ENCODE peak calls at places on chromosome 7, in five cellular contexts. R, L, H, E and F are unnamed samples. For H3K36me3, the result is how much of the 10 kb centered on the place peaks cover.

GRCh38 chr7:93028610-93029009 is 89.2 kb downstream of the SAMD9 start:
- DNase-seq in H (no peak), E (no peak), L (no peak), R (no peak), F (no peak)

GRCh38 chr7:17207220-17207619 is 91.2 kb upstream of the AHR start:
- DNase-seq in L (no peak), R (no peak), E (no peak), H (no peak), F (no peak)

GRCh38 chr7:26567263-26567662 is 275.6 kb downstream of the SNX10 start:
- DNase-seq in L (peak), E (no peak), H (no peak), R (no peak), F (no peak)

GRCh38 chr7:2220954-2221353 is 11.8 kb downstream of the MAD1L1 start:
- DNase-seq in E (no peak), L (no peak), H (no peak), R (no peak), F (no peak)

GRCh38 chr7:46752881-46753366 is 829.0 kb downstream of the TNS3 start:
- DNase-seq in H (peak), E (no peak), R (no peak), L (no peak), F (no peak)

GRCh38 chr7:7294914-7295313 is 112.6 kb downstream of the C1GALT1 start:
- DNase-seq in L (no peak), H (no peak), E (no peak), R (no peak), F (no peak)

GRCh38 chr7:98420966-98421612 is 20.2 kb upstream of the BAIAP2L1 start:
- DNase-seq in L (peak), R (peak), H (peak), E (peak), F (peak)

GRCh38 chr7:47303695-47304453 is 278.0 kb downstream of the TNS3 start:
- DNase-seq in E (no peak), H (no peak), R (no peak), L (no peak), F (no peak)

GRCh38 chr7:47435889-47436312 is 146.0 kb downstream of the TNS3 start:
- DNase-seq in E (peak), R (no peak), H (no peak), L (peak), F (peak)

GRCh38 chr7:80942261-80943041 is 23.6 kb upstream of the SEMA3C start:
- DNase-seq in R (no peak), E (peak), H (peak), L (peak), F (peak)

GRCh38 chr7:31788891-31789680 is 102.1 kb downstream of the PPP1R17 start:
- DNase-seq in L (no peak), H (no peak), E (no peak), R (no peak), F (no peak)

GRCh38 chr7:12570148-12570528 is 382 bp upstream of the SCIN start:
- DNase-seq in L (no peak), R (peak), E (no peak), H (peak), F (peak)

GRCh38 chr7:386385-386784 is 96.4 kb downstream of the FOXL3 start:
- DNase-seq in L (no peak), E (no peak), R (no peak), H (no peak), F (no peak)

GRCh38 chr7:88217675-88218427 is 2.0 kb downstream of the SRI start:
- DNase-seq in R (no peak), E (no peak), H (no peak), L (no peak), F (no peak)

GRCh38 chr7:127927339-127927679 is 103.9 kb downstream of the LRRC4 start:
- DNase-seq in R (no peak), E (no peak), H (no peak), L (no peak), F (no peak)

GRCh38 chr7:17772581-17773288 is 167.6 kb downstream of the SNX13 start:
- DNase-seq in R (no peak), H (no peak), E (no peak), L (peak), F (no peak)

GRCh38 chr7:147547252-147547897 is 1043.2 kb upstream of the C7orf33 start:
- DNase-seq in E (no peak), H (no peak), L (peak), R (no peak), F (no peak)

GRCh38 chr7:122633472-122633871 is 65.4 kb downstream of the RNF133 start:
- DNase-seq in H (no peak), L (no peak), R (no peak), E (no peak), F (no peak)
- H3K36me3 ChIP-seq in H (under half), L (under half), R (under half), E (under half), F (under half)

DNA sequence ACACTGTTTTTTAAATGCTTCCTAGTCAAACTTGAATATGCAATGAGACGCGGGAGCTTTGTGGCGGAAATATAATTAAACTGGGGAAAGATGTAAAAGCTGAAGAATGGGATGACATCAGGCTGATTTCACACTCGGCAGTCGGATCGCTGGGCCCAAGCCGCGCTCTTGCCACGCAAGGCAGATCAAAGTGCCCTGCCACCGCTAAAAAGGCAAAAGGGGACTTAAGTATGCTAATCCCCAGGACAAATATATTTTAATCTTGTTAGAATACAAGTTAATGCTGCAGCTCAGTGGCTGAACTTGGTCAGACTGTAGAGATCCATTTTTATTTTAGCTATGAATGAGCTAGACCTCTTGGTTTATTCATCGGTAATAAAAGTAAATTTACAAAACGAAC is 13.8 kb downstream of the EN2 start:
- DNase-seq in L (no peak), H (no peak), R (no peak), E (no peak), F (no peak)
- H3K4me3 ChIP-seq in L (no peak), H (no peak), R (no peak), E (no peak), F (no peak)

GRCh38 chr7:120718361-120718760 is 139.6 kb downstream of the TSPAN12 start:
- DNase-seq in L (no peak), H (no peak), E (no peak), R (no peak), F (no peak)

GRCh38 chr7:120725376-120726039 is 132.4 kb downstream of the TSPAN12 start:
- DNase-seq in L (peak), H (no peak), E (no peak), R (no peak), F (no peak)

GRCh38 chr7:120724448-120724847 is 133.5 kb downstream of the TSPAN12 start:
- DNase-seq in H (no peak), L (peak), E (no peak), R (no peak), F (no peak)

GRCh38 chr7:120729300-120729699 is 128.6 kb downstream of the TSPAN12 start:
- DNase-seq in E (no peak), H (no peak), L (no peak), R (no peak), F (no peak)

DNA sequence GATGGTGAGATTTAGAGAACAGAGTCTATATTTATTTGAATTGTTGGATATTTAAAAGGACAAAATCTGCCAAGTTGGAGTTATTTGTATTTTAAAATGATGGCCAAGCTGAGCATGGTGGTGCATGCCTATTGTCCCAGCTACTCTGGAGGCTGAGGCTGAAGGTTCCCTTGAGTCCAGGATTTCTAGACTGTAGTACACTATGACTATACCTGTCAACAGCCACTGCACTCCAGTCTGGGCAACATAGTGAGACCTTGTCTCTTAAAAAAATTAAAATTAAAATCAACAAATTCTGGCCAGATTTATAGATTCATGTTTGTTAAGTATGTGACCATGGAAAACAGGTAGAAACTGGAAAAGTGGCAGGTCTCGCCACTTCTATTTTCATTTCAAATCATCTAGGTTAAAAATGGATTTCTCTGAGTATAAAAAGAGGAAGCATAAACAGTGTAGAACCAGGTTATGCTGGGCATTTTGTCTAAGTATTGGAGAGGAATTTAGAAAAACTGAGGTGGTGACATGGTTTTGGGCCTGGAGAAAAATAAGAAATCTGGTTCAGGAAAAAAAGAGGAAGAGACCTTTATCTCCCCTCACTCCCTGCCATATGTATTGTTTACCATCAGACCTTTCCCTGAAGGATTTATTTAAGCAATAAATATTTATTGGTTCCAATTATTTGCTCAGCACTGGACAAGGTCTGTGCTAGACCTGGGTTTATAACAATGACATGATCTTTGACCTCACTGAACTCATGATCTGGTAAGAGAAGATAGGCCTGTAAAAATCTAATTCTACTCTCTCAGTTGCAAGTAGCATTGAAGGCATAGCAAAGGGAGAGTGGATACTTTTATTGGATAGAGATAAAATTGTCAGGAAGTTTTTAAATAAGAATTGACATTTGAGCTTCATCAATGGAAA is 134.2 kb downstream of the TSPAN12 start:
- DNase-seq in E (no peak), L (no peak), H (no peak), R (no peak), F (no peak)
- H3K36me3 ChIP-seq in E (under half), L (under half), H (under half), R (under half), F (under half)

GRCh38 chr7:106108988-106109387 is 3.1 kb downstream of the SYPL1 start:
- DNase-seq in H (no peak), L (no peak), R (no peak), E (no peak), F (no peak)

GRCh38 chr7:106111671-106112117 is 418 bp downstream of the SYPL1 start:
- DNase-seq in E (peak), L (peak), R (peak), H (peak), F (peak)

GRCh38 chr7:106110885-106111670 is 1.0 kb downstream of the SYPL1 start:
- DNase-seq in R (no peak), E (no peak), L (no peak), H (no peak), F (no peak)

GRCh38 chr7:106109521-106110237 is 2.4 kb downstream of the SYPL1 start:
- DNase-seq in L (no peak), E (no peak), R (no peak), H (no peak), F (no peak)

DNA sequence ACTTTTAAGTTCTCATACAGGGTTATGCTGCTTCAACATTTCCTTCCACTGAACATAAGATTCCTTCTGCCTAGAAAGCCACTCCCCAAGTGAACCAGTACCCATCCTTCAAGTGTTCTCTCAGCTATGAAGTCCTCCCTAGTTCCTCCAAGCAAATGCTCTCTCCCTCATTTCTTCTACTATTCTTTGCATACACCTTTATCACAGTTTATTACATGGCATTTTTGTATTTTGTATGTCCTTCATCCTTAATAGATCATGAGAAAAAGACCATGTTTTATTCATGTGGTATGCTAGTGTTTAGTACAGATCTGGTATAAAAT is 1.9 kb downstream of the SYPL1 start:
- DNase-seq in H (no peak), E (no peak), R (no peak), L (no peak), F (no peak)
- H3K4me3 ChIP-seq in H (peak), E (no peak), R (peak), L (no peak), F (no peak)